ENCODE peak calls at places on chromosome 19, in five cellular contexts. M is heart right ventricle, H is ascending aorta, T is progenitor cell of endocrine pancreas, G is ovary. B is an unnamed sample.

GRCh38 chr19:34345934-34346333 is 19.1 kb upstream of the GPI start:
- DNase-seq in G (peak), M (peak), T (peak), H (no peak), B (peak)

GRCh38 chr19:1736280-1736679 is 17.0 kb upstream of the ONECUT3 start:
- DNase-seq in G (no peak), H (no peak), T (no peak), M (no peak), B (no peak)

GRCh38 chr19:49987159-49987698 is 26.3 kb upstream of the SIGLEC11 start:
- DNase-seq in M (peak), H (peak), G (peak), T (peak), B (peak)

GRCh38 chr19:31500540-31500830 is 151.2 kb upstream of the TSHZ3 start:
- DNase-seq in G (no peak), H (no peak), T (no peak), M (no peak), B (no peak)

GRCh38 chr19:18160792-18161690 is 8.1 kb downstream of the PIK3R2 start:
- DNase-seq in T (peak), M (peak), H (peak), G (peak), B (peak)

GRCh38 chr19:38394488-38394887 is 6.0 kb downstream of the SPRED3 start:
- DNase-seq in M (no peak), G (no peak), T (no peak), H (no peak), B (no peak)

GRCh38 chr19:42291437-42291815 is 10.5 kb upstream of the PRR19 start:
- DNase-seq in M (no peak), T (no peak), G (no peak), H (no peak), B (no peak)

GRCh38 chr19:55369651-55370304 is 485 bp downstream of the IL11 start:
- DNase-seq in G (no peak), H (no peak), T (no peak), M (no peak), B (no peak)

GRCh38 chr19:32333227-32333626 is 12.2 kb upstream of the ZNF507 start:
- DNase-seq in T (no peak), M (no peak), G (no peak), H (no peak), B (no peak)

GRCh38 chr19:16988661-16989060 is 37.9 kb downstream of the CPAMD8 start:
- DNase-seq in M (no peak), H (no peak), G (no peak), T (no peak), B (no peak)

GRCh38 chr19:35783469-35784400 is 8.4 kb downstream of the ARHGAP33 start:
- DNase-seq in G (no peak), H (no peak), M (no peak), T (no peak), B (no peak)

GRCh38 chr19:44111910-44112463 is 1.2 kb upstream of the ZNF225 start:
- DNase-seq in M (no peak), G (no peak), H (no peak), T (no peak), B (no peak)

GRCh38 chr19:51259348-51260245 is 8.7 kb downstream of the SIGLECL1 start:
- DNase-seq in H (no peak), G (no peak), T (no peak), M (no peak), B (peak)

GRCh38 chr19:15155296-15155695 is 45.5 kb downstream of the NOTCH3 start:
- DNase-seq in M (no peak), T (no peak), H (no peak), G (no peak), B (no peak)

GRCh38 chr19:3844596-3844995 is 24.2 kb downstream of the ZFR2 start:
- DNase-seq in G (no peak), M (no peak), H (no peak), T (no peak), B (no peak)

GRCh38 chr19:18856385-18857126 is 24.8 kb downstream of the UPF1 start:
- DNase-seq in T (no peak), G (no peak), M (no peak), H (no peak), B (no peak)

GRCh38 chr19:10270180-10270615 is 722 bp upstream of the ICAM1 start:
- DNase-seq in M (peak), T (no peak), G (peak), H (peak), B (no peak)

GRCh38 chr19:510606-511100 is 3.4 kb downstream of the TPGS1 start:
- DNase-seq in T (peak), M (peak), G (peak), H (peak), B (peak)

GRCh38 chr19:16893686-16893990 is 4.8 kb downstream of the F2RL3 start:
- DNase-seq in M (no peak), H (no peak), T (no peak), G (no peak), B (no peak)

GRCh38 chr19:2084993-2085720 is 11.0 kb downstream of the MOB3A start:
- DNase-seq in G (no peak), M (peak), T (no peak), H (peak), B (no peak)

GRCh38 chr19:9159891-9160290 is 18.9 kb upstream of the OR7D2 start:
- DNase-seq in G (no peak), H (no peak), T (no peak), M (no peak), B (no peak)

GRCh38 chr19:21082011-21082975 is at the start of gene ZNF714:
- DNase-seq in M (peak), T (peak), G (peak), H (peak), B (peak)

GRCh38 chr19:42919757-42920079 is 2.0 kb upstream of the PSG6 start:
- DNase-seq in H (no peak), T (no peak), G (no peak), M (no peak), B (peak)

GRCh38 chr19:47766359-47766620 is 12.2 kb upstream of the SELENOW start:
- DNase-seq in M (no peak), G (no peak), H (no peak), T (no peak), B (no peak)

GRCh38 chr19:47769534-47769933 is 9.0 kb upstream of the SELENOW start:
- DNase-seq in T (no peak), H (no peak), M (no peak), G (no peak), B (no peak)

GRCh38 chr19:47767349-47767748 is 11.2 kb upstream of the SELENOW start:
- DNase-seq in H (no peak), M (no peak), T (no peak), G (no peak), B (no peak)

GRCh38 chr19:47766670-47767069 is 11.8 kb upstream of the SELENOW start:
- DNase-seq in H (no peak), G (no peak), T (no peak), M (no peak), B (no peak)

DNA sequence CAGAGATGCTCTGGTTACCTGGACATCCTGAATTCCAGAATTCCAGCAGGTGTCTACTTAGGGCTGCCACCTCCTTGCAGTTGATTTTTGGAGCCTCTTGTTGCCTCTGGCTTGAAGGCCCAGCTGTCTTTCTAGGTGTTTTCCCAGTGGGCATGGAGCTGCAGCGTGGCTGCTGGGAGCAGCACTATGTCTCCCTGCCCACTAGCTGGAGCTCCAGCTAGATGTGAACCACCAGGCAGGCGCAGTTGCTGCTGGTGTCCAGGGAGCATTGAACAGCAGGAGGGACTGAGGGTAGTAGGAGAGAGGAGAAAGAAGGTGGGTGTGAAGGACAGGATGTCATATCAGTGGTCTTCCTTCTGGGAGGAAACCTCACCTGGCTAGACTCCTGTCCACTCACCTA is 9.9 kb upstream of the SELENOW start:
- DNase-seq in T (no peak), M (no peak), G (no peak), H (no peak), B (no peak)
- TF ChIP-seq CTCF in T (no peak), M (no peak), G (no peak), H (no peak), B (no peak)

DNA sequence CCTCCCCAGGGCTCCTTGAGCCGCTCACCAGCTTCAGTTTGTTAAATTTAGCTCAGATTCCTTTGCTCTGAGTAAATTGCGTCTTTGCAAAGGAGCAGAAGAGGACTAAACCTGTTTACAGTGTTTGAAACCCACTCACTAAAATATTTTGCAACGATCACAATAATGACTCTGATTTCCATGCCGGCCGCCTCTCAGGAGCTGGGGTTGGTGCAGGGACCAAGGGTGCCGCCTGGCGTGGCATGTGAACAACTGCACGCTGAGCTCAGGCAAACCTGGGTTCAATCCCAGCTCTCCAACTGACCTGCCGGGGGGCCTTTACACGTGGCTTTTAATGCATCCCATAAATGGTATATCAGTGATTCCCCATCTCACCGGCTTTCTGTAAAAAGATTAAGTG is 68.7 kb upstream of the CACNA1A start:
- DNase-seq in G (no peak), M (no peak), T (no peak), H (no peak), B (no peak)
- TF ChIP-seq CTCF in G (no peak), M (peak), T (peak), H (no peak), B (no peak)

DNA sequence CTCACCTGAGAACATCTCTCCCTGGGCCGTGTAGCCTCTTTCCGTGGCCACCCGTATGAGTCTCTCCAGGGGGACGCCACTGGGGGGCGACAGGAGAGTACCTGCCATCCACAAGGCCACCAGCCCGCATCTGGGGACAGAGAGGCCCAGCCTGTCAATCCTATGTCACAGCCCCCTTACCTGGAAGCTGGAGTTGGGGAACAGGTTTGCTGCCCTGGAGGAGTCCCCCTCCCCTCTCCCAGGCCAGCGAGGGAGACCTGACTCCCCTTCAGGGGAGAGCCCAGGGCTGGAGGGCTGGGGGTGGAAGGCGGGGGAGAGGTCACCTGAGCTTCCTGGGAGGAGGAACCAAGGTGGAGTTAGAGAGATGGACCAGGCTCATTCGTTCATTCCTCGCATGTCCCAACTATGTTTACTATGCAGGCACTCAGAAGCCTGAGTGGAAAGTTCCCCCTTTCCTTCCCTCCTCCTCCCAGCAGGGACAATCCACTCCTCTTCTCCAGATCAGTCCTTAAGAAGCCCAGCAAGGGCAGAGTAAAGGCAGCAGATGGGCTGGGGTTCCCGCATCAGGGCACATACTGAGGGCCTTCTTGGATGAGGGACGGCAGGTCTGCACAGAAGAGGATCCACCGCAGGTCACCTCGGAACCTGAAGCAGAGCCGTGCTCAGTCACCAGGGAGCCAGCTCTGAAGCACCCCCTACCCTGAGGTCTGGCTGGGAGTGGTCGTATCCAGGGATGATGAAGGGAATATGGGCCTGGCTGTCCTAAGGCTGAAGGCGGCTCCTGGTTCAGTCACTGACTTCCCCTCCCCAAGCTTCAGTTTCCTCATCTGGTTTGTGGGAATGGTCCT is 5.5 kb downstream of the ACTMAP start:
- DNase-seq in H (no peak), T (no peak), G (no peak), M (no peak), B (no peak)
- TF ChIP-seq CTCF in H (no peak), T (peak), G (no peak), M (no peak), B (no peak)

GRCh38 chr19:5225486-5226345 is 114.9 kb downstream of the PTPRS start:
- DNase-seq in H (no peak), M (no peak), T (peak), G (no peak), B (peak)
- TF ChIP-seq CTCF in H (peak), M (peak), T (peak), G (no peak), B (no peak)

B was measured in Calu3.